ENCODE peak calls at places on chromosomes 11 and 22, in five cellular contexts. V, H, W, F and D are unnamed samples.

GRCh38 chr22:30290318-30290678 is 993 bp upstream of the CASTOR1 start:
- DNase-seq in V (peak), H (no peak), W (peak), F (peak), D (no peak)

GRCh38 chr11:3219281-3219892 is 774 bp upstream of the MRGPRG start:
- DNase-seq in V (no peak), H (no peak), W (no peak), F (no peak), D (no peak)

GRCh38 chr11:63941901-63942300 is 3.1 kb downstream of the NAA40 start:
- DNase-seq in V (no peak), H (no peak), W (no peak), F (no peak), D (no peak)

GRCh38 chr22:24208012-24208749 is 26.9 kb downstream of the SUSD2 start:
- DNase-seq in V (peak), H (no peak), W (no peak), F (peak), D (peak)

GRCh38 chr11:116192509-116193206 is 580.1 kb downstream of the BUD13 start:
- DNase-seq in V (no peak), H (no peak), W (no peak), F (no peak), D (no peak)

GRCh38 chr11:46050065-46050464 is 71.2 kb downstream of the PHF21A start:
- DNase-seq in V (peak), H (no peak), W (no peak), F (peak), D (peak)

GRCh38 chr11:3096909-3097395 is 39.7 kb upstream of the CARS1 start:
- DNase-seq in V (no peak), H (no peak), W (no peak), F (no peak), D (no peak)

GRCh38 chr11:111395081-111395480 is 16.0 kb upstream of the POU2AF1 start:
- DNase-seq in V (no peak), H (no peak), W (no peak), F (no peak), D (no peak)

GRCh38 chr11:73996161-73996747 is 12.6 kb downstream of the UCP3 start:
- DNase-seq in V (no peak), H (no peak), W (no peak), F (no peak), D (no peak)

GRCh38 chr11:121500275-121500674 is 47.5 kb upstream of the SORL1-AS1 start:
- DNase-seq in V (no peak), H (no peak), W (no peak), F (no peak), D (no peak)

GRCh38 chr11:48024635-48025071 is 44.3 kb downstream of the PTPRJ start:
- DNase-seq in V (no peak), H (peak), W (no peak), F (no peak), D (no peak)

GRCh38 chr11:9752091-9752490 is 88.2 kb downstream of the SWAP70 start:
- DNase-seq in V (peak), H (no peak), W (no peak), F (peak), D (peak)

GRCh38 chr11:104191124-104191523 is 27.2 kb upstream of the PDGFD start:
- DNase-seq in V (peak), H (no peak), W (no peak), F (peak), D (peak)

GRCh38 chr22:49329636-49330035 is 498.0 kb downstream of the BRD1 start:
- DNase-seq in V (no peak), H (no peak), W (no peak), F (no peak), D (no peak)

GRCh38 chr11:111285205-111286079 is 12.9 kb upstream of the POU2AF3 start:
- DNase-seq in V (no peak), H (no peak), W (no peak), F (peak), D (no peak)

GRCh38 chr11:12526789-12527188 is 147.4 kb upstream of the TEAD1 start:
- DNase-seq in V (peak), H (no peak), W (no peak), F (peak), D (peak)

GRCh38 chr11:68960299-68961071 is 20.3 kb downstream of the MRGPRD start:
- DNase-seq in V (no peak), H (no peak), W (no peak), F (no peak), D (no peak)